ENCODE peak calls at places on chromosome 4, in four cellular contexts. One of them, this sample, is unnamed.

GRCh38 chr4:684611-685010 is 4.3 kb downstream of the SLC49A3 start:
- DNase-seq in activated T-cell treated with anti-CD3 and anti-CD28 coated beads, Interleukin-2, amount 50 U/mL, for 72 hours: no peak
- DNase-seq in mesenchymal stem cell: no peak
- DNase-seq in Calu3: no peak
- DNase-seq in this sample: no peak

GRCh38 chr4:155008389-155008788 is 200.0 kb upstream of the NPY2R start:
- DNase-seq in activated T-cell treated with anti-CD3 and anti-CD28 coated beads, Interleukin-2, amount 50 U/mL, for 72 hours: no peak
- DNase-seq in mesenchymal stem cell: no peak
- DNase-seq in Calu3: no peak
- DNase-seq in this sample: no peak

GRCh38 chr4:157075811-157076577 is at the start of gene GLRB:
- DNase-seq in mesenchymal stem cell: peak
- DNase-seq in activated T-cell treated with anti-CD3 and anti-CD28 coated beads, Interleukin-2, amount 50 U/mL, for 72 hours: no peak
- DNase-seq in Calu3: peak
- DNase-seq in this sample: peak

GRCh38 chr4:15479089-15479912 is 9.6 kb downstream of the CC2D2A start:
- DNase-seq in mesenchymal stem cell: peak
- DNase-seq in activated T-cell treated with anti-CD3 and anti-CD28 coated beads, Interleukin-2, amount 50 U/mL, for 72 hours: no peak
- DNase-seq in Calu3: peak
- DNase-seq in this sample: peak

GRCh38 chr4:144280688-144281087 is 140.2 kb upstream of the GYPA start:
- DNase-seq in Calu3: no peak
- DNase-seq in mesenchymal stem cell: no peak
- DNase-seq in activated T-cell treated with anti-CD3 and anti-CD28 coated beads, Interleukin-2, amount 50 U/mL, for 72 hours: no peak
- DNase-seq in this sample: no peak

GRCh38 chr4:9867746-9868425 is 86.5 kb downstream of the DRD5 start:
- DNase-seq in mesenchymal stem cell: no peak
- DNase-seq in Calu3: no peak
- DNase-seq in activated T-cell treated with anti-CD3 and anti-CD28 coated beads, Interleukin-2, amount 50 U/mL, for 72 hours: no peak
- DNase-seq in this sample: no peak

GRCh38 chr4:106588906-106589305 is 220.3 kb upstream of the GIMD1 start:
- DNase-seq in mesenchymal stem cell: no peak
- DNase-seq in activated T-cell treated with anti-CD3 and anti-CD28 coated beads, Interleukin-2, amount 50 U/mL, for 72 hours: no peak
- DNase-seq in Calu3: no peak
- DNase-seq in this sample: no peak

GRCh38 chr4:143782521-143782920 is 82.0 kb upstream of the FREM3 start:
- DNase-seq in Calu3: no peak
- DNase-seq in activated T-cell treated with anti-CD3 and anti-CD28 coated beads, Interleukin-2, amount 50 U/mL, for 72 hours: no peak
- DNase-seq in mesenchymal stem cell: no peak
- DNase-seq in this sample: no peak

GRCh38 chr4:6710282-6710681 is 617 bp upstream of the MRFAP1L1 start:
- DNase-seq in mesenchymal stem cell: no peak
- DNase-seq in Calu3: no peak
- DNase-seq in activated T-cell treated with anti-CD3 and anti-CD28 coated beads, Interleukin-2, amount 50 U/mL, for 72 hours: no peak
- DNase-seq in this sample: no peak

GRCh38 chr4:56843421-56843899 is 22.0 kb upstream of the SPINK2 start:
- DNase-seq in activated T-cell treated with anti-CD3 and anti-CD28 coated beads, Interleukin-2, amount 50 U/mL, for 72 hours: no peak
- DNase-seq in mesenchymal stem cell: no peak
- DNase-seq in Calu3: no peak
- DNase-seq in this sample: peak

GRCh38 chr4:122798101-122798500 is 28.5 kb upstream of the FGF2 start:
- DNase-seq in activated T-cell treated with anti-CD3 and anti-CD28 coated beads, Interleukin-2, amount 50 U/mL, for 72 hours: no peak
- DNase-seq in Calu3: peak
- DNase-seq in mesenchymal stem cell: peak
- DNase-seq in this sample: peak

GRCh38 chr4:26729547-26729946 is 131.1 kb upstream of the STIM2 start:
- DNase-seq in activated T-cell treated with anti-CD3 and anti-CD28 coated beads, Interleukin-2, amount 50 U/mL, for 72 hours: no peak
- DNase-seq in mesenchymal stem cell: no peak
- DNase-seq in Calu3: no peak
- DNase-seq in this sample: no peak

GRCh38 chr4:32633421-32633820 is 1913.3 kb downstream of the PCDH7 start:
- DNase-seq in activated T-cell treated with anti-CD3 and anti-CD28 coated beads, Interleukin-2, amount 50 U/mL, for 72 hours: no peak
- DNase-seq in mesenchymal stem cell: no peak
- DNase-seq in Calu3: no peak
- DNase-seq in this sample: no peak

GRCh38 chr4:187413564-187414358 is 581.8 kb upstream of the ZFP42 start:
- DNase-seq in Calu3: no peak
- DNase-seq in mesenchymal stem cell: no peak
- DNase-seq in activated T-cell treated with anti-CD3 and anti-CD28 coated beads, Interleukin-2, amount 50 U/mL, for 72 hours: no peak
- DNase-seq in this sample: peak

GRCh38 chr4:7655549-7656243 is 221.0 kb upstream of the PSAPL1 start:
- DNase-seq in Calu3: no peak
- DNase-seq in mesenchymal stem cell: peak
- DNase-seq in activated T-cell treated with anti-CD3 and anti-CD28 coated beads, Interleukin-2, amount 50 U/mL, for 72 hours: no peak
- DNase-seq in this sample: peak

GRCh38 chr4:80197132-80197573 is at the start of gene PRDM8:
- DNase-seq in mesenchymal stem cell: peak
- DNase-seq in Calu3: no peak
- DNase-seq in activated T-cell treated with anti-CD3 and anti-CD28 coated beads, Interleukin-2, amount 50 U/mL, for 72 hours: peak
- DNase-seq in this sample: no peak

GRCh38 chr4:140980426-140981200 is 152.7 kb downstream of the RNF150 start:
- DNase-seq in activated T-cell treated with anti-CD3 and anti-CD28 coated beads, Interleukin-2, amount 50 U/mL, for 72 hours: no peak
- DNase-seq in mesenchymal stem cell: no peak
- DNase-seq in Calu3: no peak
- DNase-seq in this sample: no peak

GRCh38 chr4:187235456-187236170 is 512.0 kb upstream of the FAT1 start:
- DNase-seq in Calu3: no peak
- DNase-seq in activated T-cell treated with anti-CD3 and anti-CD28 coated beads, Interleukin-2, amount 50 U/mL, for 72 hours: no peak
- DNase-seq in mesenchymal stem cell: peak
- DNase-seq in this sample: no peak

GRCh38 chr4:82739292-82740190 is 59.1 kb downstream of the SCD5 start:
- DNase-seq in Calu3: peak
- DNase-seq in activated T-cell treated with anti-CD3 and anti-CD28 coated beads, Interleukin-2, amount 50 U/mL, for 72 hours: peak
- DNase-seq in mesenchymal stem cell: peak
- DNase-seq in this sample: peak

GRCh38 chr4:130336585-130337217 is 1240.7 kb downstream of the C4orf33 start:
- DNase-seq in mesenchymal stem cell: peak
- DNase-seq in activated T-cell treated with anti-CD3 and anti-CD28 coated beads, Interleukin-2, amount 50 U/mL, for 72 hours: no peak
- DNase-seq in Calu3: peak
- DNase-seq in this sample: peak

This sample was measured in fibroblast of villous mesenchyme.